ENCODE peak calls at places on chromosomes 2 and 18, in nine cellular contexts. I is midbrain, L is hippocampal formation, Y is fibroblast of mammary gland, S is H9, H is cardiac fibroblast, W is adipocyte, B is AG20443, V is heart left ventricle. R is an unnamed sample.

GRCh38 chr18:25351280-25351772 is 640 bp downstream of the ZNF521 start:
- DNase-seq in I (no peak), L (no peak), Y (no peak), S (no peak), H (no peak), W (no peak), B (no peak), V (no peak), R (no peak)

GRCh38 chr2:17043173-17043572 is 377.5 kb upstream of the CYRIA start:
- DNase-seq in I (no peak), L (no peak), Y (peak), S (no peak), H (peak), W (peak), B (no peak), V (no peak), R (no peak)

GRCh38 chr18:72823345-72823744 is 44.4 kb downstream of the NETO1 start:
- DNase-seq in I (no peak), L (no peak), Y (no peak), S (no peak), H (no peak), W (no peak), B (no peak), V (no peak), R (no peak)

GRCh38 chr2:145546091-145546490 is 1026.2 kb upstream of the ZEB2 start:
- DNase-seq in I (no peak), L (no peak), Y (peak), S (no peak), H (peak), W (peak), B (peak), V (no peak), R (peak)

GRCh38 chr18:57813245-57813644 is 10.1 kb upstream of the ATP8B1 start:
- DNase-seq in I (no peak), L (no peak), Y (peak), S (no peak), H (peak), W (peak), B (peak), V (no peak), R (peak)

GRCh38 chr18:46174317-46175039 is 70.3 kb downstream of the HAUS1 start:
- DNase-seq in I (no peak), L (no peak), Y (peak), S (peak), H (peak), W (peak), B (peak), V (peak), R (peak)

GRCh38 chr2:20141056-20141762 is 83.7 kb downstream of the SDC1 start:
- DNase-seq in I (no peak), L (no peak), Y (peak), S (peak), H (peak), W (peak), B (peak), V (peak), R (peak)

GRCh38 chr2:162198239-162198638 is 45.0 kb downstream of the FAP start:
- DNase-seq in I (no peak), L (no peak), Y (no peak), S (no peak), H (peak), W (peak), B (no peak), V (no peak), R (no peak)

GRCh38 chr2:38443021-38443541 is 66.0 kb upstream of the ATL2 start:
- DNase-seq in I (no peak), L (peak), Y (peak), S (no peak), H (no peak), W (peak), B (no peak), V (no peak), R (no peak)

GRCh38 chr2:16327311-16327710 is 338.3 kb downstream of the CYRIA start:
- DNase-seq in I (no peak), L (no peak), Y (no peak), S (no peak), H (no peak), W (no peak), B (no peak), V (no peak), R (no peak)

GRCh38 chr2:5520352-5520996 is 171.7 kb upstream of the SOX11 start:
- DNase-seq in I (no peak), L (no peak), Y (no peak), S (no peak), H (no peak), W (peak), B (no peak), V (peak), R (no peak)

GRCh38 chr2:159090514-159091201 is 122.2 kb downstream of the TANC1 start:
- DNase-seq in I (no peak), L (no peak), Y (peak), S (no peak), H (peak), W (peak), B (peak), V (no peak), R (no peak)

GRCh38 chr2:75007819-75008218 is 49.4 kb downstream of the POLE4 start:
- DNase-seq in I (no peak), L (no peak), Y (no peak), S (no peak), H (no peak), W (no peak), B (no peak), V (no peak), R (no peak)

GRCh38 chr2:74286725-74287124 is 56.5 kb downstream of the SLC4A5 start:
- DNase-seq in I (no peak), L (no peak), Y (peak), S (peak), H (no peak), W (no peak), B (peak), V (no peak), R (peak)

GRCh38 chr18:58662118-58662517 is 9.1 kb upstream of the MALT1 start:
- DNase-seq in I (no peak), L (no peak), Y (no peak), S (no peak), H (no peak), W (no peak), B (peak), V (no peak), R (no peak)

GRCh38 chr2:146129231-146129630 is 1609.3 kb upstream of the ZEB2 start:
- DNase-seq in I (no peak), L (no peak), Y (no peak), S (no peak), H (no peak), W (no peak), B (no peak), V (no peak), R (no peak)

GRCh38 chr18:60984496-60984895 is 348.7 kb upstream of the CDH20 start:
- DNase-seq in I (no peak), L (no peak), Y (peak), S (no peak), H (peak), W (peak), B (peak), V (no peak), R (no peak)

GRCh38 chr18:435940-436339 is 64.6 kb downstream of the COLEC12 start:
- DNase-seq in I (peak), L (peak), Y (peak), S (no peak), H (peak), W (peak), B (no peak), V (no peak), R (no peak)

GRCh38 chr2:45935791-45936622 is 284.5 kb downstream of the PRKCE start:
- DNase-seq in I (peak), L (peak), Y (peak), S (peak), H (peak), W (peak), B (peak), V (peak), R (peak)

GRCh38 chr2:173997269-173997668 is 32.1 kb upstream of the SP3 start:
- DNase-seq in I (peak), L (peak), Y (peak), S (no peak), H (peak), W (no peak), B (peak), V (peak), R (peak)

GRCh38 chr2:47724221-47724981 is 58.5 kb upstream of the MSH6 start:
- DNase-seq in I (no peak), L (no peak), Y (peak), S (no peak), H (peak), W (no peak), B (no peak), V (no peak), R (no peak)

GRCh38 chr2:160471950-160472349 is 21.7 kb downstream of the RBMS1 start:
- DNase-seq in I (no peak), L (no peak), Y (peak), S (no peak), H (no peak), W (no peak), B (peak), V (no peak), R (no peak)

GRCh38 chr2:197877038-197877437 is 72.6 kb downstream of the PLCL1 start:
- DNase-seq in I (no peak), L (no peak), Y (no peak), S (no peak), H (no peak), W (no peak), B (no peak), V (no peak), R (no peak)

GRCh38 chr2:25981596-25982272 is 563 bp downstream of the KIF3C start:
- DNase-seq in I (no peak), L (no peak), Y (no peak), S (peak), H (no peak), W (peak), B (peak), V (no peak), R (no peak)

GRCh38 chr18:53380063-53380639 is 844.3 kb downstream of the MBD2 start:
- DNase-seq in I (peak), L (no peak), Y (peak), S (no peak), H (peak), W (peak), B (peak), V (no peak), R (no peak)

GRCh38 chr2:240601061-240601830 is 14.7 kb downstream of the CAPN10 start:
- DNase-seq in I (no peak), L (no peak), Y (no peak), S (no peak), H (no peak), W (no peak), B (no peak), V (no peak), R (no peak)

GRCh38 chr2:235756491-235756890 is 262.6 kb downstream of the AGAP1 start:
- DNase-seq in I (no peak), L (no peak), Y (no peak), S (no peak), H (no peak), W (no peak), B (no peak), V (no peak), R (no peak)

GRCh38 chr2:198615972-198616371 is 811.6 kb downstream of the PLCL1 start:
- DNase-seq in I (no peak), L (no peak), Y (no peak), S (no peak), H (no peak), W (peak), B (peak), V (no peak), R (no peak)

GRCh38 chr2:207772081-207772843 is 2.6 kb upstream of the FZD5 start:
- DNase-seq in I (no peak), L (no peak), Y (peak), S (peak), H (peak), W (no peak), B (no peak), V (peak), R (no peak)

GRCh38 chr2:235658371-235659174 is 164.7 kb downstream of the AGAP1 start:
- DNase-seq in I (no peak), L (no peak), Y (no peak), S (peak), H (no peak), W (no peak), B (no peak), V (no peak), R (no peak)

GRCh38 chr2:206422493-206422892 is 20.8 kb upstream of the ADAM23 start:
- DNase-seq in I (no peak), L (no peak), Y (no peak), S (no peak), H (no peak), W (peak), B (no peak), V (no peak), R (no peak)

GRCh38 chr2:156818944-156819343 is 382.8 kb downstream of the GPD2 start:
- DNase-seq in I (no peak), L (no peak), Y (peak), S (no peak), H (peak), W (peak), B (no peak), V (no peak), R (no peak)

GRCh38 chr2:10477443-10478297 is 29.5 kb upstream of the ODC1 start:
- DNase-seq in I (no peak), L (no peak), Y (no peak), S (no peak), H (no peak), W (no peak), B (no peak), V (no peak), R (no peak)

GRCh38 chr2:80361904-80362303 is 57.4 kb upstream of the LRRTM1 start:
- DNase-seq in I (no peak), L (no peak), Y (no peak), S (no peak), H (no peak), W (no peak), B (no peak), V (no peak), R (no peak)

GRCh38 chr2:228655341-228655740 is 473.9 kb upstream of the SPHKAP start:
- DNase-seq in I (no peak), L (no peak), Y (peak), S (no peak), H (no peak), W (no peak), B (no peak), V (no peak), R (no peak)

GRCh38 chr2:328761-329160 is 40.9 kb upstream of the ALKAL2 start:
- DNase-seq in I (no peak), L (no peak), Y (no peak), S (no peak), H (no peak), W (no peak), B (no peak), V (no peak), R (no peak)